ENCODE peak calls at places on chromosome 16, in seven cellular contexts. P is ELF-1, W is glutamatergic neuron, N is HEK293T, E is WTC11, C is T-helper 1 cell, V is EL. I is an unnamed sample.

GRCh38 chr16:27073733-27074132 is 7.0 kb downstream of the C16orf82 start:
- DNase-seq in V (no peak), N (no peak), C (no peak), E (no peak), P (no peak), W (no peak), I (no peak)

GRCh38 chr16:424623-425081 is 797 bp upstream of the RAB11FIP3 start:
- DNase-seq in P (peak; percentile 44), E (no peak), N (no peak), V (peak; percentile 51), W (no peak), C (no peak), I (no peak)

GRCh38 chr16:11503566-11503965 is 83.2 kb downstream of the LITAF start:
- DNase-seq in P (no peak), W (no peak), V (no peak), C (no peak), N (no peak), E (no peak), I (peak; percentile 32)

GRCh38 chr16:29148867-29149272 is 164.0 kb downstream of the LAT start:
- DNase-seq in C (peak; percentile 64), V (no peak), N (no peak), E (no peak), P (no peak), W (no peak), I (no peak)

GRCh38 chr16:4015991-4016325 is 100.3 kb downstream of the ADCY9 start:
- DNase-seq in V (no peak), E (no peak), W (no peak), C (no peak), P (no peak), N (no peak), I (no peak)

GRCh38 chr16:27367463-27368357 is 34.3 kb upstream of the IL21R start:
- DNase-seq in P (peak; percentile 80), C (peak; percentile 85), V (peak; percentile 73), E (peak; percentile 83), N (peak; percentile 86), W (peak; percentile 81), I (peak; percentile 66)

GRCh38 chr16:89958068-89958467 is 9.5 kb downstream of the DEF8 start:
- DNase-seq in N (peak; percentile 54), P (peak; percentile 83), W (peak; percentile 75), C (no peak), V (peak; percentile 31), E (peak; percentile 66), I (peak; percentile 60)

GRCh38 chr16:68265078-68265925 is 976 bp downstream of the SLC7A6 start:
- DNase-seq in C (peak; percentile 43), P (peak; percentile 71), E (peak; percentile 25), V (peak; percentile 93), N (peak; percentile 32), W (no peak), I (peak; percentile 1)

GRCh38 chr16:68086336-68086821 is 1.2 kb downstream of the NFATC3 start:
- DNase-seq in V (peak; percentile 55), N (peak; percentile 25), W (no peak), C (no peak), E (no peak), P (no peak), I (no peak)

GRCh38 chr16:69691980-69692911 is 34.1 kb downstream of the NQO1 start:
- DNase-seq in V (no peak), C (no peak), N (no peak), W (no peak), E (no peak), P (no peak), I (no peak)